ENCODE peak calls at places on chromosomes 5 and 9, in nine cellular contexts. A is sigmoid colon; J is CD4-positive, alpha-beta T cell; O is brain microvascular endothelial cell; K is mesothelial cell of epicardium; H is H1; C is astrocyte of the spinal cord; S is GM12865; T is progenitor cell of endocrine pancreas. X is an unnamed sample.

GRCh38 chr9:118305371-118305770 is 601.2 kb downstream of the TLR4 start:
- DNase-seq in O (no peak), C (no peak), J (no peak), T (no peak), K (no peak), A (no peak), H (no peak), S (no peak), X (no peak)

GRCh38 chr5:180008433-180008832 is 63.1 kb downstream of the RNF130 start:
- DNase-seq in C (no peak), O (no peak), T (no peak), A (no peak), K (no peak), J (no peak), H (no peak), S (no peak), X (no peak)

GRCh38 chr5:109885205-109885604 is 195.5 kb downstream of the MAN2A1 start:
- DNase-seq in C (no peak), T (no peak), K (no peak), O (no peak), H (no peak), J (no peak), S (no peak), A (no peak), X (no peak)

GRCh38 chr5:64331597-64332277 is 166.1 kb downstream of the RNF180 start:
- DNase-seq in S (no peak), T (no peak), K (no peak), A (peak), H (no peak), C (no peak), O (no peak), J (no peak), X (no peak)

GRCh38 chr9:134815435-134816214 is 65.0 kb upstream of the FCN2 start:
- DNase-seq in S (no peak), C (no peak), T (no peak), K (no peak), J (no peak), A (no peak), O (no peak), H (no peak), X (no peak)

GRCh38 chr5:58582004-58582403 is 871 bp upstream of the RAB3C start:
- DNase-seq in H (peak), C (no peak), A (no peak), J (no peak), K (no peak), O (no peak), T (peak), S (no peak), X (no peak)

GRCh38 chr5:105961572-105961971 is 1709.2 kb downstream of the EFNA5 start:
- DNase-seq in T (no peak), K (no peak), O (no peak), A (no peak), H (no peak), J (no peak), C (no peak), S (no peak), X (no peak)

GRCh38 chr5:126490167-126490937 is 67.1 kb downstream of the GRAMD2B start:
- DNase-seq in S (no peak), O (no peak), C (peak), H (no peak), J (no peak), A (peak), T (no peak), K (no peak), X (no peak)

GRCh38 chr5:147617191-147617606 is 107.3 kb upstream of the DPYSL3 start:
- DNase-seq in T (no peak), S (no peak), C (no peak), J (no peak), O (peak), K (no peak), A (no peak), H (no peak), X (no peak)

GRCh38 chr9:27362447-27363210 is 65.7 kb upstream of the EQTN start:
- DNase-seq in H (no peak), T (no peak), O (no peak), A (no peak), K (no peak), S (no peak), C (no peak), J (no peak), X (no peak)

GRCh38 chr5:83718195-83718825 is 2.3 kb downstream of the HAPLN1 start:
- DNase-seq in T (no peak), O (peak), K (peak), C (peak), A (no peak), S (peak), H (no peak), J (no peak), X (peak)

GRCh38 chr5:122390107-122390506 is 78.1 kb downstream of the SNCAIP start:
- DNase-seq in A (no peak), J (no peak), K (no peak), O (no peak), C (no peak), H (no peak), T (no peak), S (no peak), X (no peak)

GRCh38 chr5:39755986-39756385 is 331.2 kb upstream of the DAB2 start:
- DNase-seq in S (no peak), A (no peak), H (no peak), O (peak), C (peak), K (no peak), T (no peak), J (no peak), X (no peak)

GRCh38 chr9:15192856-15193255 is 114.2 kb downstream of the TTC39B start:
- DNase-seq in C (no peak), O (no peak), S (no peak), H (no peak), K (no peak), J (no peak), T (no peak), A (no peak), X (no peak)

GRCh38 chr5:147869112-147869511 is 9.4 kb upstream of the SCGB3A2 start:
- DNase-seq in O (no peak), T (no peak), S (no peak), A (no peak), K (no peak), C (no peak), H (peak), J (no peak), X (no peak)

GRCh38 chr9:111582888-111583287 is 16.6 kb downstream of the PTGR1 start:
- DNase-seq in C (peak), J (no peak), T (no peak), A (no peak), O (peak), H (no peak), K (no peak), S (no peak), X (no peak)

GRCh38 chr5:86679529-86679928 is 61.8 kb downstream of the COX7C start:
- DNase-seq in A (peak), S (peak), C (peak), K (no peak), H (no peak), O (peak), T (no peak), J (no peak), X (no peak)

GRCh38 chr5:117299940-117300339 is 725.3 kb upstream of the SEMA6A start:
- DNase-seq in H (no peak), O (no peak), T (no peak), J (no peak), C (no peak), S (no peak), A (no peak), K (no peak), X (no peak)

GRCh38 chr5:7850533-7851239 is at the start of gene CFAP90:
- DNase-seq in H (peak), K (peak), S (no peak), J (peak), C (peak), O (peak), T (peak), A (no peak), X (peak)

GRCh38 chr5:95446009-95446408 is 54.8 kb downstream of the FAM81B start:
- DNase-seq in J (no peak), S (no peak), K (no peak), A (no peak), T (no peak), C (peak), H (no peak), O (peak), X (no peak)

GRCh38 chr9:23638837-23639426 is 187.1 kb downstream of the ELAVL2 start:
- DNase-seq in J (no peak), S (no peak), A (no peak), O (no peak), K (no peak), C (peak), T (no peak), H (no peak), X (no peak)

GRCh38 chr5:37836173-37837100 is 3.4 kb downstream of the GDNF start:
- DNase-seq in J (no peak), T (no peak), H (peak), K (no peak), O (no peak), S (no peak), C (peak), A (no peak), X (no peak)

GRCh38 chr5:93421498-93421897 is 159.5 kb downstream of the NR2F1-AS1 start:
- DNase-seq in T (no peak), O (no peak), A (no peak), J (no peak), H (peak), C (no peak), K (no peak), S (no peak), X (no peak)

GRCh38 chr5:65986050-65986451 is 59.7 kb downstream of the ERBIN start:
- DNase-seq in O (peak), K (no peak), H (no peak), C (peak), J (no peak), T (no peak), A (no peak), S (no peak), X (no peak)

GRCh38 chr5:90408571-90409317 is 812 bp downstream of the CETN3 start:
- DNase-seq in H (no peak), J (no peak), S (peak), T (no peak), A (no peak), O (no peak), C (no peak), K (no peak), X (no peak)

GRCh38 chr5:175032741-175033151 is 308.4 kb downstream of the MSX2 start:
- DNase-seq in J (no peak), A (no peak), O (no peak), K (no peak), T (no peak), H (no peak), C (no peak), S (no peak), X (no peak)

DNA sequence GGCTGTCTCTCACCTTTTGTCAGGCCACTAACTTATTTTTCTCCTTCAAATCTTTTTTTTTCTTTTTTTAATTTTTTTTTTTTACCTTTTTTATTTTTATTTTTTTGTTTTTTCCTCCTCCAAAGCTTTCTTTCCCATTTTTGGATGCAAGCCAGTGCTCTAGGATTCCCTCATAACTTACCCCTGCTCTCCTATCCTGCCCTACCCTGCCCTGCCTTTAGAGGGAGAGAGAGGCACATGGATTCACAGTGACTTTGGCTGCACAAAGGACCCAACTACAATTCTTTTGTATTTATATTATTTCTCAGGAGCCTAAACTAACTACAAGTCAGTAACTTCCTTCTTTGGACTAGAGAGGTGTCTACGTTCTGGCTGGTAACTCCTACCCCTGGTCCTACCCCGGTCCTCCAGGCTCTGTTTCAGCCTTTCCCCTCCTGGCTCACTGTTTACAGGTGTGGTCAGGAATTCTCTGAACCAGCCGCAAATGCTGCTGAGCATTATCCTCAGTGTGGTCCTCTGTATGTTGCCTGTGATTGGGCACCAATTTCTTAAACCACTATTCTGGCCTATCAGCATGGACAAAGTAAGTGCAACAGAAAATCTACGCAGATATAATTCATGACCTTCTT is 8.4 kb upstream of the RUSC2 start:
- DNase-seq in S (peak), A (peak), T (no peak), K (no peak), C (peak), H (peak), J (peak), O (peak), X (peak)
- TF ChIP-seq CTCF in S (peak), A (peak), T (peak), K (no peak), C (peak), H (peak), J (peak), O (peak), X (peak)

GRCh38 chr5:161284445-161284844 is 262.1 kb downstream of the GABRB2 start:
- DNase-seq in J (no peak), H (no peak), A (no peak), S (no peak), C (no peak), K (no peak), T (no peak), O (no peak), X (no peak)
- TF ChIP-seq CTCF in J (no peak), H (no peak), A (no peak), S (no peak), C (no peak), K (no peak), T (no peak), O (no peak), X (no peak)

DNA sequence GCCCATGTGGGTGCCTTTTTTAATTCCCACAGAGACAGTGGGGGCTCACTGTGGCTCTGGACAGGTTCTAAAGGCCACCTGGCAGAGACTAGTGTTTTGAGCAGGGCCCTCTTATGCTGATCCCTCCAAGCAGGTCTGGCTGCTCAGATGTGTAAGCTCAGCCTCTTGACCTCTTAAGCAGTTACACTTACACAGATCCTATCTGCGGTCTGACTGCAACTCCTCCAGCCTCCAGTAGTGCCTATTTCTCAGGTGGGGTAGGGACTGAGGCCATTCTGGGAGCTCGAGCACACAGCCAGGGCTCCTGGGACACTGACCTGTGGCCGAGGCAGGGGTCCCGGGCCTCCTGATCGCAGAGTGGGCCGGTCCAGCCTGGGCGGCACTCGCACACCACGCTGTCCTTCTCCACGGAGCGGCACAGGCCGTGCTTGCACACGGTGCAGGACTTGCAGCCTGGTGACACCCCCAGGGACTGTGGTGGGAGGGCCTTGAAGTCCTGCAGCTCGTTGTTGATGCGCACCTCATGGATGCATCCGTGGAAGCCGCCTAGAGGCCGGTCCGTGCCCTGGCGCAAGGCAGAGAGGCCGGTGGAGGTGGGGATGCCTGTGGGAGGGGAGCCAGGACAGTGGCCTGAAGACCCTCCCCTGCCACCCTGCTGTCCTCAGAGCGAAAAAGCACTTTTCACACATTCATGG is 91.9 kb upstream of the PANK3 start:
- DNase-seq in A (no peak), T (no peak), O (no peak), J (no peak), K (no peak), S (no peak), H (peak), C (no peak), X (no peak)
- TF ChIP-seq CTCF in A (no peak), T (no peak), O (peak), J (no peak), K (no peak), S (no peak), H (peak), C (no peak), X (no peak)

DNA sequence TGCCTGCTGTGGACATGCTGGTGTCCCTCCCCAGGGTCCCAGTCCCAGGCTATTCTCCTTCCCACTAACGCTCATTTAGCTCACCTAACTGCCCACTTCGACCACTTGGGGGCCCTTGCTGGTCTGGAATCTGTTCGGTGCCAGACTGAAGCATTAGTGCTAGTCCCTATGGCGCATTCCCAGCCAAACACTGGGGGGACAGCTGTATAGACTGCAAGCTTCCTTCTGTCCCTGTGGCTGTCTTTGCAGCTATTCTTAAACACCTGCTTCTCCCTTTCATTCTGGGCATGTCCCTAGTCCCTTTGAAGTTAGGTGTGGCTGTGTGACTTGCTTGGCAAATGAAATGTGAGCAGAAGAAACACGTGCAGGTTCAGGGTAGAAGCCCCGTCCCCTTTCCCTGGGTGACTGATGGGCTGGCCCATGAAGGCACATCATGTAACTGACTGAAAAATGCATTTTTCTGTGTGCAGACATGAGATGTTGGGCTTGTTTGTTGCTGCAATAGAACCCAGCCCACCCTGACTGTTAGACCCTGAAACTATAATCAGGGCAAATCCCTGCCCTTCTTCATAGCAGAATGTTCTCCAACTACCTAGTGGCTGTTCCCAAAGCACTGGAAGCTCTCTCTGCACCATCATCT is 134.4 kb downstream of the BARX1 start:
- DNase-seq in S (no peak), H (no peak), O (no peak), C (no peak), J (no peak), A (no peak), T (no peak), K (no peak), X (no peak)
- TF ChIP-seq CTCF in S (no peak), H (no peak), O (peak), C (no peak), J (no peak), A (no peak), T (peak), K (no peak), X (no peak)

DNA sequence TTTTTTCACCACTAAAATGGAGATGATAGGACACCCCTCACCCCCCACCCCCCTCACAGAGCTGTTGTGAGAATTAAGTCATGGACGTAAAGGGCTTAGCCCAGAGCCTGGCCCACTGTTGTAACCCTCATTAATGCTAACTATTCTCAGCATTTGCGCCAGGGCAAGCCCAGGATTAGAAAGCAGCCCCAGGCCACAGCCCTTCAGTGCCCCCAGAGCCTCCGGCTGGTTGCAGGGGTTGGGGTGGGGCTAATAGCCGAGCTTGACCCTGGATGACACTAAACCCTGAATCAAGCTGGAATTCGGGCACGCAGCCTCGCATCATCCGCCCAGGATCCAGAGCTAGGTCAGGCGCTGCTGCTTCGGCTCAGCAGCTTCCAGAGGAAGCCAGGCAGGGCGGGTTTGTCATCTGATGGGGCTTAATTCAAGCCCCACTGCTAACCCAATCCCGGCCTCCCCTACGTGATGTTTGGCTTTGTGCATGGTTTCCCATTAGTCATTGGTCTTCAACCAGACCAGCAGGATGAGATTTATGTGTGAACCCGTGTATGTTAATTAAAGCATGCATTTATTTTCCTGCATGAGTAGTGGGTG is 1.2 kb upstream of the MEGF9 start:
- DNase-seq in A (peak), J (no peak), T (no peak), C (peak), S (no peak), H (peak), K (no peak), O (peak), X (peak)
- TF ChIP-seq CTCF in A (no peak), J (no peak), T (no peak), C (no peak), S (no peak), H (no peak), K (no peak), O (no peak), X (no peak)

GRCh38 chr5:5104550-5104949 is 35.6 kb upstream of the ADAMTS16 start:
- DNase-seq in J (no peak), O (no peak), C (no peak), S (no peak), T (no peak), A (no peak), K (no peak), H (no peak), X (no peak)
- TF ChIP-seq CTCF in J (no peak), O (no peak), C (no peak), S (no peak), T (no peak), A (no peak), K (no peak), H (no peak), X (no peak)

DNA sequence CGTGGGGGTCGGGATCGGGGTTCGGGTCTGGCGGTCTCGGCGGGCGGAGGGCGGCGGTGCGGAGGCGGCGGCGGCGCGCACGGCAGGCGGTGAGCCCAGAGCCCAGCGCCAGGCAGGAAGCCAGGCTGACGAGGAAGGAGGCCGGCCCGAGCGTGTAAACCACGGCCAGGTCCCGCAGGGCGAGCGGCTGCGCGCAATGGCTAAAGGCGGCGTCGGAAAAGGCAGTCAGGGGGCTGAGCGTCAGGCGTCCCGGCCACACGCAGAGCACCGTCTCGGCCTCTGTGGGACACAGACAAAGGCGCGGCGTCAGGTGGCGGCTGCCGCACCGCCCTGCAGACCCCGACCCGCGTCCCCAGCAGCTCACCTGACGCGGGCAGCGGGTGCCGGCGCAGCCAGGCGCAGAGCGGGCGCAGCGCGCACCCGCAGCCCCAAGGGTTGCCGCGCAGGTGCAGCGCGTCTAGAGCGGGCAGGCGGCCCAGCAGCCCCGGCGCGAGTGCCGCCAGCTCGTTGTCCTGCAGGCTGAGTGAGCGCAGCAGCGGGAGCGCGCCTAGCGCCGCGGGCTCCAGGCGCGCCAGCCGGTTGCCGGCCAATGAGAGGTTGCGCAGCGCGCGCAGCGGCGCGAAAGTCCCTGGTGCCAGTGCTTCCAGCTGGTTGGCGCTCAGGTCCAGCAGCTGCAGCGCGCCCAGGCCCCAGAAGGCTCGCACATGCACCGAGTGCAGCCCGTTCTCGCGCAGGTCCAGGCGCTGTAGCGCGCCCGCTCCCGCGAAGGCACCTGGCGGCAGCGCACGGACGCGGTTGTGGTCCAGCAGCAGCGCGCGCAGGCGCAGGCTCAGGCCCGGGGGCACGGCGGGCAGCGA is 716 bp downstream of the LRRC26 start:
- DNase-seq in T (peak), K (peak), J (no peak), H (peak), C (peak), S (peak), O (peak), A (no peak), X (no peak)
- TF ChIP-seq CTCF in T (no peak), K (no peak), J (no peak), H (no peak), C (no peak), S (no peak), O (no peak), A (no peak), X (no peak)